ENCODE peak calls at places on chromosomes 16 and 17, in seven cellular contexts. A is HepG2; E is fibroblast of the aortic adventitia; H is cardiac fibroblast; F is fibroblast of pulmonary artery; W is IMR-90; N is CD4-positive, alpha-beta T cell. Q is an unnamed sample.

GRCh38 chr16:76232704-76233103 is 44.5 kb upstream of the CNTNAP4 start:
- DNase-seq in W (no peak), F (no peak), E (no peak), N (no peak), H (no peak), A (no peak), Q (no peak)

GRCh38 chr17:78929908-78930775 is 5.0 kb upstream of the TIMP2 start:
- DNase-seq in F (no peak), A (no peak), E (no peak), N (no peak), W (no peak), H (no peak), Q (no peak)

GRCh38 chr16:27434141-27435051 is 32.4 kb downstream of the IL21R start:
- DNase-seq in F (no peak), N (no peak), E (no peak), H (no peak), A (no peak), W (no peak), Q (no peak)

GRCh38 chr16:66881560-66881959 is 1.2 kb downstream of the PDP2 start:
- DNase-seq in F (no peak), H (no peak), A (no peak), E (no peak), N (no peak), W (no peak), Q (no peak)

GRCh38 chr16:14005335-14005734 is 65.8 kb upstream of the MRTFB start:
- DNase-seq in H (no peak), E (no peak), W (no peak), A (no peak), N (no peak), F (no peak), Q (no peak)

GRCh38 chr17:78411241-78411855 is 32.9 kb downstream of the PGS1 start:
- DNase-seq in E (no peak), H (no peak), A (no peak), W (no peak), N (no peak), F (no peak), Q (no peak)

GRCh38 chr16:4661661-4662060 is 31.7 kb upstream of the NUDT16L1 start:
- DNase-seq in W (no peak), A (no peak), E (no peak), H (no peak), N (no peak), F (no peak), Q (no peak)

GRCh38 chr17:29158096-29158495 is 22.1 kb downstream of the MYO18A start:
- DNase-seq in F (no peak), H (no peak), A (no peak), N (no peak), W (no peak), E (no peak), Q (no peak)

GRCh38 chr17:1882836-1883235 is 53.0 kb downstream of the RPA1 start:
- DNase-seq in E (peak; percentile 38), H (peak; percentile 59), W (peak; percentile 24), N (no peak), F (peak; percentile 55), A (peak; percentile 33), Q (peak; percentile 64)

GRCh38 chr16:66832661-66833305 is 2.0 kb upstream of the NAE1 start:
- DNase-seq in E (peak; percentile 21), N (no peak), F (no peak), H (peak; percentile 17), A (no peak), W (peak; percentile 60), Q (peak; percentile 72)

GRCh38 chr17:53472586-53472985 is 350.1 kb upstream of the KIF2B start:
- DNase-seq in A (no peak), H (peak; percentile 7), F (peak; percentile 18), W (no peak), N (no peak), E (no peak), Q (no peak)

GRCh38 chr16:10983175-10983558 is 38.8 kb downstream of the CLEC16A start:
- DNase-seq in H (no peak), N (no peak), F (no peak), E (no peak), A (no peak), W (no peak), Q (no peak)

DNA sequence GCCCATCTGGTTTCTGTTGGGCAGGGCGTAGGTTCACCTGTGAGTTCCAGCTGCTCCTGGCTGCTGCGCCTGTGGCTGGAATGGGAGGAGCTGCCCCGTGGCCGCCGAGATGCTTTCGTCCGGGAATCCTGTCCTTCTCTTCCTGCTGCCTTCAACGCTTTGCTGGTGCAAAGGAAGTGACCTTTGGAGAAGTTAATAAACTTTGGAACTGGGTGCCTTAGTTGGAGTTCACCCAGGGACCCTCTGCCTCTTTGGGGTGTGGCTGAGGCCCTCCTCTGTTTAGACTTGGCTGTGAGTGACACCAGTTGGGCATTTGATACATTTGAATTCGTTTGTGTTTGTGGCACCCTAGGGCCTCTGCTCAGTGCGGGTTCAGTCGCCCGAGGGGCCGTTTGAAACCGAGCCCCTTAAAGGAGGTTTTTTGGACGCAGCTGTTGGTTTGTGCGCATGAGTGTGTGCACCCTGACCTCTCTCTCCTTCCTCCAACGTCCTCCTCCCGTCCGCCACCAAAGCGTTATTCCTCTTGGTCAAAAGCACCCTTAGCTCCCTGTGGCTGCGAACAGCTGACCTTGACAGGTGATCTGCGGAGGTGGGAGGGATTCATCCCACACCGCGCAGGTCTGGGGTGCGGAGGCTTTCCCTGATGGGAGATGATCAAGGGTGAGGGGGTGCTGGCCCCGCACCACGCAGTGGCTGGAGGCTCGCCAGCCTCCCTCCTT is 9.0 kb upstream of the SECTM1 start:
- DNase-seq in A (no peak), H (no peak), N (no peak), E (no peak), W (no peak), F (no peak), Q (no peak)
- TF ChIP-seq CTCF in A (no peak), H (no peak), N (no peak), E (no peak), W (no peak), F (no peak), Q (no peak)

GRCh38 chr17:15247891-15248529 is 17.1 kb downstream of the PMP22 start:
- DNase-seq in N (no peak), H (no peak), E (no peak), W (no peak), A (no peak), F (no peak), Q (no peak)
- TF ChIP-seq CTCF in N (no peak), H (peak; percentile 38), E (peak; percentile 36), W (peak; percentile 37), A (peak; percentile 40), F (peak; percentile 52), Q (peak; percentile 71)

GRCh38 chr17:59899099-59899498 is 6.2 kb downstream of the RPS6KB1 start:
- DNase-seq in F (no peak), W (no peak), N (no peak), A (no peak), E (peak; percentile 69), H (no peak), Q (peak; percentile 72)
- TF ChIP-seq CTCF in F (no peak), W (no peak), N (peak; percentile 35), A (no peak), E (peak; percentile 67), H (no peak), Q (peak; percentile 55)

DNA sequence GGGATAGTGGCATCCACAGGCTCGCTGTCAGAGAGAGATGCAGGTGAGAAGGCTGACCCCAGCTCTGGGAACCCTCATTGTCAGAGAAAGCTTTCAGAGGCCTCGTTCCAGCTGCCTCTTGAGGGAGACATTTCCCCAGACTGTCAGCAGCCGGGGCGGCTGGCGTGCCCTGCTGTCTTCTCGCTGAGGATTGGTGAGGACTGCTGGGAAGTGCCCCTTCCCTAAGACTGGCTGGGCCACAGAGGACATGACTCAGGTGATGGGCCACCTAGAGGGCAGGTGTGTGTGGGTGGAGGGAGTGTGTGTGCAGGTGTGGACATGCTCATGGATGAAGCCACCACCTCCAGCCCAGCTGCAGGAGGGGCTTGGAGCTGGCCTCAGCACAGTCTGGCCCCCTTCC is 25.3 kb downstream of the SPACA3 start:
- DNase-seq in W (no peak), E (no peak), N (no peak), H (no peak), F (no peak), A (no peak), Q (no peak)
- TF ChIP-seq CTCF in W (no peak), E (no peak), N (no peak), H (no peak), F (no peak), A (peak; percentile 17), Q (peak; percentile 33)

GRCh38 chr17:69502488-69502887 is 88.0 kb downstream of the MAP2K6 start:
- DNase-seq in F (no peak), A (no peak), W (no peak), H (no peak), E (no peak), N (no peak), Q (no peak)

GRCh38 chr17:69503711-69504110 is 89.2 kb downstream of the MAP2K6 start:
- DNase-seq in N (no peak), F (no peak), A (no peak), H (no peak), E (no peak), W (no peak), Q (no peak)

GRCh38 chr17:69499301-69499700 is 84.8 kb downstream of the MAP2K6 start:
- DNase-seq in F (no peak), H (no peak), E (no peak), N (no peak), A (no peak), W (no peak), Q (no peak)

GRCh38 chr17:69500911-69501429 is 86.5 kb downstream of the MAP2K6 start:
- DNase-seq in A (no peak), E (peak; percentile 32), H (no peak), F (no peak), N (no peak), W (no peak), Q (no peak)

DNA sequence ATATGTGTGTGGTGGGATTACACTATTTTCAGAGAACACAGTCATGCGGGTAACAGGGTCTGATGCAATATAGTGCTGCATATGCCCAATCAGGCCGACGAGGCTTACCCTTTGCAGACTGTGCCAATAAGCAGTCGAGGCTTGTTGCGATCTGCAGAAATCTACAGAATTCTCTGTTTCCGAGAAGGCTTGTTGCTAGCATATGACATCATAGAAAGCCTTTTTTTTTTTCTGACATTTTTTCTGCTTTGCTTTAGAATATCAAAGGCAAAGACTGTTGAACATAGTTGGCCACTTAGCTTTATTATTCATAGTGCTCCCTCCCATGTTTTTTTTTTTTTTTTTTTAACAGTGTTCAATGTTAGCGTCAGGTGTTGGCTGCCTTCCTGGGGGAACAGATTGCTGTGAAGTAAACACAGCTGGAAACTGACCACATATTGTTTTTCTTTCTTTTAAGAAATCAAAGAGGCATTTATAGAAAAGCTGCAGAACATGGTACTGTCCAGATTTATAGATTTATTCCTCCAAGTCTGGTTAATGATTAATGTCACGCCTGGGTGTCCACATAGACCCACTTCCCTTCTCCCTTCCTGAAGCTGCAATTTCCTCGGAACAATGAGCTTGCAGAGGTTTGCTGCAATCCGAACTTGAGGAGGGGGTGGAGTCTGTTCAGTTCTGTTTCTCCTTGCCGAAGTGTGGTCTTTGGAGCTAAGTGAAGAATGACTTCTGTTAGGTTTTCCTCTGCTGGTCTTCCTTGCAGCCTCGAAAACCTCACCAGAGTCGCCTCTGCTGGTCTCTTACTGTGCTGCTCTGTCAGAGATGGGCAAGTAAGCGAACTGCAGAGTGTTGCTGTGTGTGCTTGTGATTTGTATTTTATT is 87.3 kb downstream of the MAP2K6 start:
- DNase-seq in F (peak; percentile 64), N (no peak), H (peak; percentile 55), E (peak; percentile 75), W (peak; percentile 90), A (peak; percentile 78), Q (peak; percentile 93)
- TF ChIP-seq CTCF in F (no peak), N (no peak), H (no peak), E (no peak), W (no peak), A (no peak), Q (peak; percentile 34)

GRCh38 chr16:58638148-58639036 is 8.8 kb upstream of the CNOT1 start:
- DNase-seq in E (peak; percentile 89), W (peak; percentile 91), H (peak; percentile 89), N (no peak), F (peak; percentile 84), A (peak; percentile 79), Q (peak; percentile 94)
- TF ChIP-seq CTCF in E (peak; percentile 54), W (peak; percentile 62), H (peak; percentile 53), N (no peak), F (peak; percentile 52), A (peak; percentile 89), Q (peak; percentile 77)

Q was measured in choroid plexus epithelial cell.